ENCODE peak calls at places on chromosomes 11 and 22, in ten cellular contexts. E, D, R, M, T, K, Z, L, V and Y are unnamed samples.

GRCh38 chr11:2816941-2817421 is 68.6 kb downstream of the CDKN1C start:
- DNase-seq in E (peak), D (peak), R (peak), M (no peak), T (no peak), K (no peak), Z (no peak), L (no peak), V (no peak), Y (no peak)

GRCh38 chr11:55942785-55943392 is 6.7 kb upstream of the OR5I1 start:
- DNase-seq in E (no peak), D (no peak), R (peak), M (peak), T (no peak), K (peak), Z (peak), L (no peak), V (no peak), Y (peak)

GRCh38 chr11:103035656-103036434 is 56.1 kb downstream of the DCUN1D5 start:
- DNase-seq in E (no peak), D (no peak), R (peak), M (peak), T (no peak), K (peak), Z (peak), L (peak), V (no peak), Y (peak)

GRCh38 chr11:46050065-46050464 is 71.2 kb downstream of the PHF21A start:
- DNase-seq in E (peak), D (no peak), R (peak), M (no peak), T (no peak), K (peak), Z (peak), L (peak), V (no peak), Y (peak)

GRCh38 chr11:45560935-45561330 is 104.5 kb downstream of the CHST1 start:
- DNase-seq in E (no peak), D (no peak), R (no peak), M (no peak), T (no peak), K (no peak), Z (no peak), L (no peak), V (no peak), Y (no peak)

GRCh38 chr11:85826096-85826855 is 15.3 kb upstream of the SYTL2 start:
- DNase-seq in E (no peak), D (peak), R (peak), M (no peak), T (no peak), K (peak), Z (peak), L (no peak), V (no peak), Y (no peak)

GRCh38 chr22:37218771-37219411 is 6.6 kb upstream of the SSTR3 start:
- DNase-seq in E (no peak), D (no peak), R (no peak), M (peak), T (no peak), K (no peak), Z (no peak), L (no peak), V (no peak), Y (no peak)

GRCh38 chr11:19652976-19653375 is 59.7 kb upstream of the NAV2 start:
- DNase-seq in E (no peak), D (no peak), R (no peak), M (no peak), T (no peak), K (no peak), Z (no peak), L (no peak), V (no peak), Y (no peak)

GRCh38 chr11:2129699-2130366 is 9.4 kb downstream of the IGF2 start:
- DNase-seq in E (no peak), D (no peak), R (no peak), M (no peak), T (no peak), K (no peak), Z (no peak), L (no peak), V (no peak), Y (no peak)

GRCh38 chr11:93652161-93652597 is 9.3 kb upstream of the CEP295 start:
- DNase-seq in E (no peak), D (no peak), R (peak), M (no peak), T (no peak), K (peak), Z (peak), L (peak), V (no peak), Y (no peak)

GRCh38 chr11:69186316-69187266 is 30.9 kb downstream of the SMIM38 start:
- DNase-seq in E (no peak), D (no peak), R (no peak), M (no peak), T (no peak), K (no peak), Z (no peak), L (no peak), V (no peak), Y (no peak)

GRCh38 chr11:65425971-65426838 is 3.6 kb downstream of the NEAT1 start:
- DNase-seq in E (peak), D (no peak), R (peak), M (peak), T (no peak), K (no peak), Z (no peak), L (no peak), V (peak), Y (peak)

GRCh38 chr22:18028817-18029527 is 4.6 kb upstream of the MICAL3 start:
- DNase-seq in E (no peak), D (no peak), R (peak), M (no peak), T (no peak), K (no peak), Z (no peak), L (no peak), V (no peak), Y (peak)

GRCh38 chr11:3732671-3733070 is 61.5 kb upstream of the CHRNA10 start:
- DNase-seq in E (no peak), D (no peak), R (no peak), M (no peak), T (no peak), K (no peak), Z (no peak), L (no peak), V (no peak), Y (no peak)

GRCh38 chr11:31419669-31420068 is 50.0 kb downstream of the DNAJC24 start:
- DNase-seq in E (no peak), D (no peak), R (no peak), M (no peak), T (no peak), K (no peak), Z (no peak), L (no peak), V (no peak), Y (no peak)

GRCh38 chr11:76371170-76371569 is 9.8 kb downstream of the THAP12 start:
- DNase-seq in E (no peak), D (no peak), R (peak), M (peak), T (no peak), K (no peak), Z (peak), L (no peak), V (no peak), Y (peak)

GRCh38 chr22:23712256-23712655 is 21.4 kb downstream of the RGL4 start:
- DNase-seq in E (no peak), D (no peak), R (no peak), M (no peak), T (no peak), K (no peak), Z (no peak), L (no peak), V (no peak), Y (no peak)

GRCh38 chr22:22408269-22408668 is 100.3 kb downstream of the ZNF280B start:
- DNase-seq in E (no peak), D (no peak), R (no peak), M (no peak), T (no peak), K (no peak), Z (no peak), L (no peak), V (no peak), Y (no peak)

GRCh38 chr11:114399903-114400221 is 449 bp downstream of the C11orf71 start:
- DNase-seq in E (no peak), D (no peak), R (no peak), M (no peak), T (no peak), K (peak), Z (peak), L (no peak), V (peak), Y (no peak)

GRCh38 chr11:78160557-78160956 is 21.1 kb upstream of the ALG8 start:
- DNase-seq in E (no peak), D (no peak), R (no peak), M (no peak), T (no peak), K (no peak), Z (no peak), L (no peak), V (no peak), Y (no peak)

GRCh38 chr22:22397875-22398524 is 110.5 kb downstream of the ZNF280B start:
- DNase-seq in E (peak), D (peak), R (no peak), M (no peak), T (no peak), K (no peak), Z (no peak), L (no peak), V (no peak), Y (no peak)

GRCh38 chr11:124935548-124936514 is at the start of gene HEPACAM:
- DNase-seq in E (no peak), D (no peak), R (no peak), M (no peak), T (no peak), K (no peak), Z (no peak), L (no peak), V (no peak), Y (no peak)

GRCh38 chr11:67211656-67212436 is 54.4 kb upstream of the GRK2 start:
- DNase-seq in E (no peak), D (no peak), R (no peak), M (no peak), T (no peak), K (no peak), Z (no peak), L (no peak), V (no peak), Y (no peak)

GRCh38 chr11:66858939-66859685 is 2.2 kb downstream of the LRFN4 start:
- DNase-seq in E (peak), D (no peak), R (no peak), M (no peak), T (no peak), K (no peak), Z (no peak), L (no peak), V (no peak), Y (no peak)

GRCh38 chr11:83070044-83070877 is 1.4 kb downstream of the RAB30 start:
- DNase-seq in E (no peak), D (no peak), R (peak), M (no peak), T (no peak), K (peak), Z (peak), L (no peak), V (peak), Y (no peak)

GRCh38 chr11:36475192-36475591 is 34.9 kb downstream of the TRAF6 start:
- DNase-seq in E (no peak), D (no peak), R (peak), M (no peak), T (no peak), K (no peak), Z (no peak), L (no peak), V (no peak), Y (peak)

GRCh38 chr22:46029574-46030200 is 52.7 kb upstream of the WNT7B start:
- DNase-seq in E (peak), D (peak), R (no peak), M (no peak), T (no peak), K (no peak), Z (no peak), L (no peak), V (no peak), Y (no peak)

GRCh38 chr22:38957046-38957770 is at the start of gene APOBEC3A:
- DNase-seq in E (no peak), D (peak), R (no peak), M (no peak), T (no peak), K (no peak), Z (peak), L (no peak), V (peak), Y (no peak)

GRCh38 chr11:117019871-117020270 is 78.4 kb downstream of the SIK3 start:
- DNase-seq in E (no peak), D (no peak), R (no peak), M (no peak), T (no peak), K (no peak), Z (no peak), L (no peak), V (no peak), Y (no peak)

GRCh38 chr11:96642584-96642983 is 252.8 kb downstream of the JRKL start:
- DNase-seq in E (no peak), D (no peak), R (no peak), M (no peak), T (no peak), K (no peak), Z (no peak), L (no peak), V (no peak), Y (no peak)

GRCh38 chr11:93229876-93230275 is 32.1 kb upstream of the SLC36A4 start:
- DNase-seq in E (no peak), D (no peak), R (no peak), M (no peak), T (no peak), K (no peak), Z (no peak), L (no peak), V (no peak), Y (no peak)

GRCh38 chr11:93213622-93214021 is 15.8 kb upstream of the SLC36A4 start:
- DNase-seq in E (no peak), D (no peak), R (no peak), M (no peak), T (no peak), K (no peak), Z (no peak), L (no peak), V (no peak), Y (no peak)

GRCh38 chr11:14393889-14394288 is 34.9 kb upstream of the RRAS2 start:
- DNase-seq in E (no peak), D (no peak), R (no peak), M (no peak), T (no peak), K (no peak), Z (no peak), L (no peak), V (no peak), Y (no peak)
- TF ChIP-seq CTCF in E (no peak), D (no peak), R (no peak), M (no peak), T (no peak), K (no peak), Z (no peak), L (no peak), V (no peak), Y (no peak)

DNA sequence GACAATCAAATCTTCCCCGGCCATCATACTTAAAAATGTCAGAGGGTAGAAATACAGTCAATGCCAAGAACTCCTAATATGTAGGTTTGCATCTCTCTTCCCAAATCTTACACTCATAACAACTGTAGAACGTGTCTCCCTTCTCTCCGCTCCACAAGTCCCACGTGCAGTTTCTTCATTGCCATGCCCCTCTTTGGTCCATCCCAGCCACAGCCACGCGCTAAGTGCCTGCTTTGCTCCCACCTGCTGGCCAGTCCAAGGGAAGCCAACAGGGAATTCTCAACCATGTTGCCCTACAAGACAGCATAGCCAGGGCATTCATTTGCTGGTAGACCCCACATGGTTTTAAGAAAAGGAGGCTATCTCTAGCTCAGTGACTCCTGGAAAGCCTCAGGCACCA is 420.6 kb upstream of the ISX start:
- DNase-seq in E (no peak), D (no peak), R (no peak), M (no peak), T (no peak), K (peak), Z (no peak), L (peak), V (no peak), Y (no peak)
- TF ChIP-seq CTCF in E (no peak), D (no peak), R (no peak), M (no peak), T (no peak), K (peak), Z (no peak), L (no peak), V (no peak), Y (peak)

GRCh38 chr11:18634140-18635032 is at the start of gene SPTY2D1:
- DNase-seq in E (peak), D (peak), R (peak), M (peak), T (peak), K (peak), Z (peak), L (peak), V (peak), Y (peak)
- TF ChIP-seq CTCF in E (no peak), D (peak), R (no peak), M (no peak), T (peak), K (no peak), Z (no peak), L (no peak), V (no peak), Y (no peak)

GRCh38 chr11:47642099-47642855 is at the start of gene MTCH2:
- DNase-seq in E (peak), D (peak), R (peak), M (peak), T (peak), K (peak), Z (peak), L (peak), V (peak), Y (peak)
- TF ChIP-seq CTCF in E (no peak), D (peak), R (no peak), M (no peak), T (no peak), K (no peak), Z (peak), L (peak), V (peak), Y (peak)

GRCh38 chr11:16001899-16002426 is 354.4 kb downstream of the SOX6 start:
- DNase-seq in E (no peak), D (no peak), R (peak), M (no peak), T (no peak), K (peak), Z (peak), L (no peak), V (no peak), Y (peak)

GRCh38 chr11:16000065-16000464 is 356.3 kb downstream of the SOX6 start:
- DNase-seq in E (no peak), D (no peak), R (peak), M (no peak), T (no peak), K (no peak), Z (no peak), L (no peak), V (no peak), Y (peak)

GRCh38 chr11:16002942-16003341 is 353.4 kb downstream of the SOX6 start:
- DNase-seq in E (no peak), D (no peak), R (no peak), M (no peak), T (no peak), K (no peak), Z (no peak), L (no peak), V (no peak), Y (no peak)

GRCh38 chr11:16001044-16001568 is 355.2 kb downstream of the SOX6 start:
- DNase-seq in E (no peak), D (no peak), R (no peak), M (no peak), T (no peak), K (no peak), Z (no peak), L (no peak), V (no peak), Y (no peak)
- TF ChIP-seq CTCF in E (no peak), D (no peak), R (no peak), M (no peak), T (no peak), K (no peak), Z (no peak), L (no peak), V (no peak), Y (no peak)

GRCh38 chr11:7160814-7161489 is 72.2 kb downstream of the RBMXL2 start:
- DNase-seq in E (no peak), D (no peak), R (no peak), M (no peak), T (no peak), K (no peak), Z (no peak), L (no peak), V (no peak), Y (no peak)
- TF ChIP-seq CTCF in E (no peak), D (no peak), R (no peak), M (no peak), T (no peak), K (no peak), Z (no peak), L (no peak), V (no peak), Y (no peak)

GRCh38 chr22:32127904-32128303 is 31.2 kb downstream of the C22orf42 start:
- DNase-seq in E (no peak), D (no peak), R (no peak), M (no peak), T (no peak), K (peak), Z (no peak), L (no peak), V (no peak), Y (no peak)
- TF ChIP-seq CTCF in E (no peak), D (no peak), R (no peak), M (no peak), T (no peak), K (peak), Z (no peak), L (no peak), V (no peak), Y (no peak)

GRCh38 chr11:119999220-119999619 is 138.7 kb downstream of the TRIM29 start:
- DNase-seq in E (no peak), D (no peak), R (peak), M (no peak), T (no peak), K (peak), Z (peak), L (no peak), V (no peak), Y (no peak)
- TF ChIP-seq CTCF in E (no peak), D (no peak), R (peak), M (no peak), T (no peak), K (peak), Z (peak), L (peak), V (no peak), Y (peak)